ENCODE peak calls at places on chromosomes 2 and 18, in four cellular contexts. One of them, this sample, is unnamed.

GRCh38 chr2:205680067-205680466 is 2.2 kb upstream of the NRP2 start:
- DNase-seq in H1: peak; percentile 86
- DNase-seq in K562: peak; percentile 48
- DNase-seq in GM12878: no peak
- DNase-seq in this sample: peak; percentile 76

GRCh38 chr2:1010373-1011017 is 59.8 kb downstream of the SNTG2 start:
- DNase-seq in K562: no peak
- DNase-seq in GM12878: no peak
- DNase-seq in H1: no peak
- DNase-seq in this sample: no peak

GRCh38 chr18:73923866-73924265 is 223.8 kb downstream of the FBXO15 start:
- DNase-seq in GM12878: no peak
- DNase-seq in K562: no peak
- DNase-seq in H1: no peak
- DNase-seq in this sample: no peak

GRCh38 chr2:127843677-127844076 is 14.3 kb downstream of the POLR2D start:
- DNase-seq in K562: no peak
- DNase-seq in GM12878: no peak
- DNase-seq in H1: no peak
- DNase-seq in this sample: no peak

GRCh38 chr18:10057808-10058791 is 144.3 kb downstream of the VAPA start:
- DNase-seq in GM12878: no peak
- DNase-seq in H1: no peak
- DNase-seq in K562: no peak
- DNase-seq in this sample: no peak

GRCh38 chr2:230849633-230850357 is 14.9 kb upstream of the ITM2C start:
- DNase-seq in GM12878: no peak
- DNase-seq in H1: peak; percentile 99
- DNase-seq in K562: peak; percentile 69
- DNase-seq in this sample: peak; percentile 40

GRCh38 chr2:178282075-178282474 is 87.8 kb downstream of the OSBPL6 start:
- DNase-seq in H1: no peak
- DNase-seq in K562: no peak
- DNase-seq in GM12878: no peak
- DNase-seq in this sample: no peak

GRCh38 chr18:9434240-9434701 is 41.0 kb upstream of the RALBP1 start:
- DNase-seq in GM12878: no peak
- DNase-seq in H1: peak; percentile 55
- DNase-seq in K562: no peak
- DNase-seq in this sample: no peak

GRCh38 chr2:241702405-241703127 is 727 bp downstream of the ING5 start:
- DNase-seq in H1: peak; percentile 90
- DNase-seq in GM12878: peak; percentile 37
- DNase-seq in K562: peak; percentile 83
- DNase-seq in this sample: peak; percentile 85

GRCh38 chr2:97957432-97958183 is 38.1 kb downstream of the TMEM131 start:
- DNase-seq in H1: no peak
- DNase-seq in GM12878: no peak
- DNase-seq in K562: no peak
- DNase-seq in this sample: no peak

GRCh38 chr18:50377061-50377798 is 2.4 kb downstream of the SKA1 start:
- DNase-seq in GM12878: no peak
- DNase-seq in K562: no peak
- DNase-seq in H1: no peak
- DNase-seq in this sample: no peak

GRCh38 chr18:50374753-50375391 is at the start of gene SKA1:
- DNase-seq in K562: peak; percentile 93
- DNase-seq in GM12878: peak; percentile 77
- DNase-seq in H1: peak; percentile 94
- DNase-seq in this sample: peak; percentile 87

GRCh38 chr18:50374170-50374752 is 585 bp upstream of the SKA1 start:
- DNase-seq in GM12878: no peak
- DNase-seq in K562: no peak
- DNase-seq in H1: no peak
- DNase-seq in this sample: no peak

GRCh38 chr18:50372743-50373142 is 2.1 kb upstream of the SKA1 start:
- DNase-seq in GM12878: no peak
- DNase-seq in K562: no peak
- DNase-seq in H1: no peak
- DNase-seq in this sample: no peak

GRCh38 chr18:50373531-50373930 is 1.3 kb upstream of the SKA1 start:
- DNase-seq in H1: no peak
- DNase-seq in GM12878: no peak
- DNase-seq in K562: no peak
- DNase-seq in this sample: no peak
- TF ChIP-seq USF2 in H1: no peak
- TF ChIP-seq USF2 in GM12878: no peak
- TF ChIP-seq USF2 in K562: no peak
- TF ChIP-seq USF2 in this sample: no peak

GRCh38 chr2:4047961-4048891 is 344.9 kb downstream of the DCDC2C start:
- DNase-seq in H1: no peak
- DNase-seq in GM12878: no peak
- DNase-seq in K562: no peak
- DNase-seq in this sample: no peak
- TF ChIP-seq ZNF274 in H1: no peak
- TF ChIP-seq ZNF274 in GM12878: no peak
- TF ChIP-seq ZNF274 in K562: no peak
- TF ChIP-seq ZNF274 in this sample: no peak

GRCh38 chr2:23592061-23592685 is 207.2 kb downstream of the KLHL29 start:
- DNase-seq in K562: no peak
- DNase-seq in GM12878: no peak
- DNase-seq in H1: no peak
- DNase-seq in this sample: no peak
- TF ChIP-seq SRF in K562: no peak
- TF ChIP-seq SRF in GM12878: no peak
- TF ChIP-seq SRF in H1: no peak
- TF ChIP-seq SRF in this sample: no peak

GRCh38 chr2:45044916-45045315 is 35.7 kb upstream of the SIX2 start:
- DNase-seq in GM12878: no peak
- DNase-seq in K562: no peak
- DNase-seq in H1: no peak
- DNase-seq in this sample: no peak

GRCh38 chr2:45049937-45050336 is 40.7 kb upstream of the SIX2 start:
- DNase-seq in H1: no peak
- DNase-seq in GM12878: no peak
- DNase-seq in K562: no peak
- DNase-seq in this sample: peak; percentile 45

GRCh38 chr2:45045706-45046105 is 36.5 kb upstream of the SIX2 start:
- DNase-seq in GM12878: no peak
- DNase-seq in K562: no peak
- DNase-seq in H1: no peak
- DNase-seq in this sample: no peak

GRCh38 chr2:45047301-45047700 is 38.0 kb upstream of the SIX2 start:
- DNase-seq in K562: no peak
- DNase-seq in GM12878: no peak
- DNase-seq in H1: no peak
- DNase-seq in this sample: no peak

DNA sequence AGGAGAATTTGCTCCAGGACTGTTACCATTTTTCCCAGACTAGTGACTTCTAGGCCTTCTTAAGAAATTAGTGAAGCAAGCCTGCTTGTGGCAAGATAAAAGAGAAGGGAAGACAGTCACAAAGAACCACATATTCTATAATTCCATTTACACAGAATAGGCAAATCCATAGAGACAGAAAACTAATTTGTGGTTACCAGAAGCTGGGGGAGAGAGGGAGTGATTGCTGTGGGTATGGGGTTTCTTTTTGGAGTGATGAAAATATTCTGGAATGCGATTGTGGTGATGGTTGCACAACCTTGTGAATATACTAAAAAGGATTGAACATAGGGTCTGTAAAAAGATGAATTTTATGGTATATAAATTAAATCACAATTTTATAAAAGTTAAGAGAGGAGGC is 37.5 kb upstream of the SIX2 start:
- DNase-seq in K562: no peak
- DNase-seq in H1: no peak
- DNase-seq in GM12878: no peak
- DNase-seq in this sample: no peak
- TF ChIP-seq USF2 in K562: no peak
- TF ChIP-seq USF2 in H1: no peak
- TF ChIP-seq USF2 in GM12878: no peak
- TF ChIP-seq USF2 in this sample: no peak

GRCh38 chr2:109514857-109515256 is 98.9 kb downstream of the SEPTIN10 start:
- DNase-seq in H1: no peak
- DNase-seq in K562: no peak
- DNase-seq in GM12878: no peak
- DNase-seq in this sample: no peak

GRCh38 chr2:109517118-109517889 is 96.5 kb downstream of the SEPTIN10 start:
- DNase-seq in K562: no peak
- DNase-seq in H1: no peak
- DNase-seq in GM12878: no peak
- DNase-seq in this sample: peak; percentile 68

GRCh38 chr2:109513749-109514588 is 99.8 kb downstream of the SEPTIN10 start:
- DNase-seq in GM12878: peak; percentile 95
- DNase-seq in K562: no peak
- DNase-seq in H1: no peak
- DNase-seq in this sample: no peak

GRCh38 chr2:109513230-109513629 is 100.5 kb downstream of the SEPTIN10 start:
- DNase-seq in K562: no peak
- DNase-seq in GM12878: no peak
- DNase-seq in H1: no peak
- DNase-seq in this sample: no peak

GRCh38 chr2:109516445-109517117 is 97.2 kb downstream of the SEPTIN10 start:
- DNase-seq in H1: peak; percentile 87
- DNase-seq in GM12878: no peak
- DNase-seq in K562: peak; percentile 79
- DNase-seq in this sample: peak; percentile 73
- TF ChIP-seq ZNF274 in H1: no peak
- TF ChIP-seq ZNF274 in GM12878: no peak
- TF ChIP-seq ZNF274 in K562: no peak
- TF ChIP-seq ZNF274 in this sample: no peak

DNA sequence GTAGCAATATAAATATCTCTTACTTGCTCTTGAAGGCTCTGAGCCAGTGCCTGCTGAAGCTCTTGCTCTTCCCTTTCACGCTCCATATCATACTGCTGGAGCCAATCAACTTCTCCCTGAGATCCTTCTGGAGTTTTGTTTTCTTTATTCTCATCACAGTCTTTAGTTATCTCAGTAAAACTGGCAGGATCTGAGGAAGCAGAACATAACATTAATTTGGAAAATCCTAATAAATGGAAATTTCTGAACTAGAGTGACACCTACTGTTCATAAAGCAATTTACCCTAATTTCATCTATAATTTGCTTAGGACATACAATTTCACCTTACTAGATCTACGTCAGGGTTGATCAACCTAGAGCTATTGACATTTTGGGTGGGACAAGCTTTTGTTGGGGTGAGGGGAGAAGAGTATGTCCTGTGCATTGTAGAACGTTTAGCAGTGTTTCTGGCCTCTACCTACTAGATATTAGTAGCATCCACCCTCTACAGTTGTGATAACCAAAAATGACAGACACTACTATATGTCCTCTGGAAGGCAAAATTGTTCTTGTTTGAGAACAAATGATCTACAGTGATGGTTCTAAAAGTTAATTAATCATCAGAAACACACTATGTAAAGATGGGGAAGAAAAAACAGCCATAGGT is 47.2 kb downstream of the VIL1 start:
- DNase-seq in K562: no peak
- DNase-seq in H1: no peak
- DNase-seq in GM12878: no peak
- DNase-seq in this sample: peak; percentile 34
- TF ChIP-seq SRF in K562: no peak
- TF ChIP-seq SRF in H1: no peak
- TF ChIP-seq SRF in GM12878: no peak
- TF ChIP-seq SRF in this sample: no peak

DNA sequence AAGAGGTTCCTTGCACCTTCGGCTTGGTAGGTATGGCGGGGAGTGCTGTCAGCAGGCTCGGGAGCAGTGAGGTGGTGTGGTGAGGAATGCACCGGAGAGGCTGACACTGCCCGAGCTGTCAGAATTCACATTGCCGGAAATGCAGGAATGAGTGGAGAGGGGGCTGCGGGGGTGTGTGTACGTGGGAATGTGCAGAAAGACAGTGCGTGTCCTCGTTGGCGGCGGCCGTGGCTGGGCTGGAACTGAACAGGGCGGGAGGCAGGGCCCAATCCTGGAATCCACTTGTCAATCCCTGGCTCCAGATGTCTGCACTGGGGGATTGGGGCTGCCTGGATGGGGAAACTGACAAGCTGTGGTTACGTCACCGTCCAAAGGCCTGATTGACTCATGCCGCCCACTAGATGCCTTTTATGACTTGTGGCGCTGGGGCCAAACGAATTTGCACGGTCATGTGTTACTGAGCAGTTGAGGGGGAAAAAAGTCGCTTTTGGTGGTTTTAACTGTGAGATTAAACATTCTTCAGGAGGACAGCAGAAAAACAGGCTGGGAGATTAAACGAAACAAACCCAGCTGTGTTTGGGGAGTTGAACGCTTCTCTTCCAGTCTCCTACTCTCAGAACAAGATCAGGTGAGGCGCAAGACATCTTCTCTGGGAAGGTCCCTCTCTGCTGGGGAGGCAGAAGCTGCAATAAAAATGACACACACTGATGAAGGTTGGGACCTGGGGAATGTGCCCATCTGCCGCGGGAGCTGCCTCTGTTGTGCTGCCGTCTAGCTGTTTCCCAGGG is 189.4 kb upstream of the GLI2 start:
- DNase-seq in H1: no peak
- DNase-seq in GM12878: no peak
- DNase-seq in K562: no peak
- DNase-seq in this sample: peak; percentile 97
- TF ChIP-seq USF2 in H1: no peak
- TF ChIP-seq USF2 in GM12878: no peak
- TF ChIP-seq USF2 in K562: no peak
- TF ChIP-seq USF2 in this sample: no peak

GRCh38 chr2:20577495-20578235 is 73.2 kb downstream of the HS1BP3 start:
- DNase-seq in H1: no peak
- DNase-seq in K562: no peak
- DNase-seq in GM12878: no peak
- DNase-seq in this sample: no peak

GRCh38 chr2:20575935-20576597 is 74.8 kb downstream of the HS1BP3 start:
- DNase-seq in H1: no peak
- DNase-seq in K562: no peak
- DNase-seq in GM12878: no peak
- DNase-seq in this sample: no peak

GRCh38 chr2:20578266-20578894 is 72.5 kb downstream of the HS1BP3 start:
- DNase-seq in H1: no peak
- DNase-seq in K562: no peak
- DNase-seq in GM12878: no peak
- DNase-seq in this sample: no peak

GRCh38 chr2:20575414-20575813 is 75.5 kb downstream of the HS1BP3 start:
- DNase-seq in GM12878: no peak
- DNase-seq in H1: no peak
- DNase-seq in K562: no peak
- DNase-seq in this sample: no peak

DNA sequence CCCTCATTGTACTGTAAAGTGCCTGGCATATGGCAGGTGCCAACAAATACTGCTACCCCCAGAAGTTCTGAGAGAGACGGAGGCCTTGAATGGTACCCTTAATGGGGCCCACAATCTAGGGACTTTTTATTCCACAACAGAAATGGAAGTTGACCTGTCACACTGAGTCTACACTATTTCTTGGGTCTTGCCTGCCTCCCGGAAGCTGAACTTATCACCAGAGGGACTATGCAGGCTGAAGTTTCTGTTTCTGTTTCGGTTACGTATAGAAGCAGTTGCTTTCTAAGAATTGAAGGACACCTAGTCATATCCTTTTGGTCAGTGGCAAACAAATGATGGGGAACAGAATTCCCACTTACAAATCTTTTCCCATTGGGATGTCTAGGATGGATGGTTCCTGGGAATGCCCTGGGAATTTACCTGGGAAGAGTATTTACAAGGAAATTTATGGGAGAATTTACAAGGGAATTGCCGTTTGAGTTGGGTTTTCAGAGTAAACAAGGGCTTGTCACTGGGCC is 74.2 kb downstream of the HS1BP3 start:
- DNase-seq in H1: no peak
- DNase-seq in GM12878: peak; percentile 77
- DNase-seq in K562: no peak
- DNase-seq in this sample: no peak
- TF ChIP-seq ZNF274 in H1: no peak
- TF ChIP-seq ZNF274 in GM12878: no peak
- TF ChIP-seq ZNF274 in K562: no peak
- TF ChIP-seq ZNF274 in this sample: no peak